ENCODE peak calls at places on chromosomes 6 and 20, in four cellular contexts. S is cardiac muscle cell, W is PC-3, O is dorsolateral prefrontal cortex. E is an unnamed sample.

GRCh38 chr6:3509326-3509725 is 52.5 kb upstream of the SLC22A23 start:
- DNase-seq in S (no peak), W (peak; percentile 44), O (no peak), E (peak; percentile 31)

GRCh38 chr6:38182426-38182825 is 362.9 kb downstream of the ZFAND3 start:
- DNase-seq in S (no peak), W (no peak), O (no peak), E (no peak)

GRCh38 chr6:98831057-98832031 is 3.0 kb upstream of the POU3F2 start:
- DNase-seq in S (peak; percentile 20), W (no peak), O (peak; percentile 43), E (no peak)

GRCh38 chr6:30500421-30501069 is 11.2 kb downstream of the HLA-E start:
- DNase-seq in S (no peak), W (peak; percentile 31), O (no peak), E (no peak)

GRCh38 chr6:57173886-57174510 is 1.9 kb downstream of the BAG2 start:
- DNase-seq in S (no peak), W (peak; percentile 77), O (no peak), E (peak; percentile 59)

GRCh38 chr20:33009214-33010132 is 2.0 kb downstream of the BPIFB2 start:
- DNase-seq in S (no peak), W (no peak), O (no peak), E (no peak)

GRCh38 chr6:169454204-169454871 is 200.7 kb upstream of the THBS2 start:
- DNase-seq in S (no peak), W (no peak), O (no peak), E (no peak)

GRCh38 chr6:74070091-74070490 is 374.1 kb downstream of the CD109 start:
- DNase-seq in S (no peak), W (peak; percentile 65), O (no peak), E (no peak)

GRCh38 chr6:11527274-11527870 is 10.2 kb upstream of the TMEM170B start:
- DNase-seq in S (no peak), W (peak; percentile 62), O (no peak), E (no peak)

GRCh38 chr6:90168693-90169131 is 127.9 kb downstream of the BACH2 start:
- DNase-seq in S (no peak), W (peak; percentile 19), O (no peak), E (peak; percentile 56)

GRCh38 chr6:51049983-51050877 is 231.6 kb downstream of the TFAP2B start:
- DNase-seq in S (no peak), W (peak; percentile 52), O (no peak), E (no peak)

GRCh38 chr20:50009521-50010454 is 27.0 kb downstream of the SNAI1 start:
- DNase-seq in S (peak; percentile 19), W (no peak), O (no peak), E (no peak)
- TF ChIP-seq CTCF in S (no peak), W (no peak), O (no peak), E (no peak)

GRCh38 chr6:144216668-144217218 is 66.4 kb downstream of the STX11 start:
- DNase-seq in S (no peak), W (no peak), O (no peak), E (no peak)
- TF ChIP-seq CTCF in S (no peak), W (no peak), O (peak; percentile 28), E (no peak)

GRCh38 chr6:13769034-13769654 is 45.2 kb downstream of the MCUR1 start:
- DNase-seq in S (no peak), W (no peak), O (no peak), E (no peak)

GRCh38 chr6:13766201-13766634 is 48.1 kb downstream of the MCUR1 start:
- DNase-seq in S (no peak), W (peak; percentile 37), O (no peak), E (peak; percentile 42)

GRCh38 chr6:13767121-13767794 is 47.1 kb downstream of the MCUR1 start:
- DNase-seq in S (peak; percentile 78), W (no peak), O (peak; percentile 55), E (no peak)

GRCh38 chr6:13765570-13765969 is 48.8 kb downstream of the MCUR1 start:
- DNase-seq in S (no peak), W (peak; percentile 37), O (no peak), E (no peak)

DNA sequence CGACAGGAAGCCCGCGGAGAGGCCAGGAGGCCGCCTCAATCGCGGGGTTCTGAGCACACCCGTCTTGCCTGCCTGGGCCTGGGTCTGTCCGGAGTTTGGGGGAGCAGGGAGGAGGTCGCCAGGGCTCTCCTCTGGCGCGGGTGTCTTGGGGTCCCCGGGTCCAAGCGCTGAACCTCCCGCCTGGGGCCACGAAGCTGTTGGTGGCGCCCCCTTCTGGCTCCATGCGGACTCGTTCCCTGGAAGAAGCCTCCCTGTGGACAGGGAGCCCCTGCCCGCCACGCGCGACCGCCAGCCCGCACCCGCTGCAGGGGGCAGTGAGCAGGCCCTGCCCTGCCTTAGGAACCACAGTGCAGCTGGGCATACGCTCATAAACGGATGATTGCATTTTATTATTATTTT is 44.7 kb downstream of the MCUR1 start:
- DNase-seq in S (no peak), W (no peak), O (no peak), E (no peak)
- TF ChIP-seq CTCF in S (no peak), W (peak; percentile 54), O (no peak), E (no peak)

GRCh38 chr6:110996661-110997060 is 14.8 kb downstream of the RPF2 start:
- DNase-seq in S (no peak), W (no peak), O (no peak), E (no peak)

GRCh38 chr6:111002350-111002749 is 20.5 kb downstream of the RPF2 start:
- DNase-seq in S (no peak), W (no peak), O (no peak), E (no peak)

DNA sequence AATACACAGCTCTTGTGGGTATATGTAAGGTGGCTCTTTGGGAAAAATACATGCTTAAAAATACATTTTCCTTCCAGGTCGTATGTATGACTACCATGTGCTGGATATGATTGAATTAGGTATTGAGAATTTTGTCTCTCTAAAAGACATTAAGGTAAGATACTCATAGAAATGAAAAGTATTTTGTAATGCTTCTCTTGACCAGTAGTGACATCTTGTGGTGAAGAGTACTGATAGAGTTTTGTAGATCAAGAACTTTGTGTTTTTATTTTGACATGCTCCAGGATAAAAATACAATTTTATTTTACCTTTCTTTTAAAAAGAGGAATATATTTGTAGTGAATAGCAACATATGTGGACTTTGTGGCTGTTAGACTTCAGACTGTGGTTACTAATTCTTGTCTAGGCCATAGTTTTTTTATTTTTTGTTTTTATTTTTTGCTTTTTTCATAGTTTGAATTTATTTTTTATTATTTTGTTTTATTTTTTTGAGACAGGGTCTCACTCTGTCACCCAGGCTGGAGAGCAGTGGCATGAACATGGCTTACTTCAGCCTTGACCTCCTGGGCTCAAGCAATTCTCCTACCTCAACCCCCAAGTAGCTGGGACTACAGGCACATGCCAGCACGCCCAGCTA is 17.9 kb downstream of the RPF2 start:
- DNase-seq in S (peak; percentile 17), W (peak; percentile 61), O (no peak), E (peak; percentile 19)
- TF ChIP-seq CTCF in S (peak; percentile 39), W (peak; percentile 63), O (peak; percentile 55), E (peak; percentile 47)

GRCh38 chr20:38291582-38291918 is 12.4 kb upstream of the BPI start:
- DNase-seq in S (no peak), W (no peak), O (no peak), E (no peak)

GRCh38 chr20:38291961-38292360 is 12.0 kb upstream of the BPI start:
- DNase-seq in S (no peak), W (no peak), O (no peak), E (no peak)

GRCh38 chr20:38294334-38294592 is 9.7 kb upstream of the BPI start:
- DNase-seq in S (no peak), W (no peak), O (no peak), E (no peak)

GRCh38 chr20:38293490-38294333 is 10.2 kb upstream of the BPI start:
- DNase-seq in S (no peak), W (peak; percentile 31), O (no peak), E (no peak)

GRCh38 chr20:38290829-38291581 is 13.0 kb upstream of the BPI start:
- DNase-seq in S (no peak), W (peak; percentile 58), O (no peak), E (peak; percentile 48)
- TF ChIP-seq CTCF in S (peak; percentile 63), W (peak; percentile 85), O (no peak), E (peak; percentile 66)